ENCODE peak calls at places on chromosomes 4 and X, in four cellular contexts. One of them, this sample, is unnamed.

GRCh38 chr4:104491396-104491821 is 3.3 kb downstream of the CXXC4 start:
- DNase-seq in T47D: no peak
- DNase-seq in IMR-90: no peak
- DNase-seq in NCI-H2171: peak
- DNase-seq in this sample: no peak

GRCh38 chr4:110622841-110623709 is at the start of gene PITX2:
- DNase-seq in T47D: no peak
- DNase-seq in IMR-90: peak
- DNase-seq in NCI-H2171: peak
- DNase-seq in this sample: no peak

GRCh38 chr4:141609243-141609642 is 27.1 kb upstream of the IL15 start:
- DNase-seq in T47D: no peak
- DNase-seq in IMR-90: no peak
- DNase-seq in NCI-H2171: no peak
- DNase-seq in this sample: no peak

GRCh38 chr4:97627785-97628184 is 515.5 kb downstream of the STPG2 start:
- DNase-seq in T47D: no peak
- DNase-seq in IMR-90: no peak
- DNase-seq in NCI-H2171: no peak
- DNase-seq in this sample: no peak

GRCh38 chrX:155027509-155028066 is 944 bp downstream of the FUNDC2 start:
- DNase-seq in T47D: no peak
- DNase-seq in IMR-90: peak
- DNase-seq in NCI-H2171: no peak
- DNase-seq in this sample: peak

GRCh38 chr4:1895971-1896657 is 24.9 kb downstream of the NSD2 start:
- DNase-seq in T47D: no peak
- DNase-seq in IMR-90: no peak
- DNase-seq in NCI-H2171: no peak
- DNase-seq in this sample: no peak

GRCh38 chrX:16711219-16712115 is 1.0 kb downstream of the CTPS2 start:
- DNase-seq in T47D: no peak
- DNase-seq in IMR-90: no peak
- DNase-seq in NCI-H2171: no peak
- DNase-seq in this sample: no peak

GRCh38 chrX:87895421-87895820 is 377.8 kb downstream of the KLHL4 start:
- DNase-seq in T47D: no peak
- DNase-seq in IMR-90: no peak
- DNase-seq in NCI-H2171: no peak
- DNase-seq in this sample: no peak

GRCh38 chr4:141658316-141658715 is 21.9 kb downstream of the IL15 start:
- DNase-seq in T47D: no peak
- DNase-seq in IMR-90: no peak
- DNase-seq in NCI-H2171: no peak
- DNase-seq in this sample: no peak

GRCh38 chr4:99043346-99043745 is 45.2 kb downstream of the ADH5 start:
- DNase-seq in T47D: no peak
- DNase-seq in IMR-90: no peak
- DNase-seq in NCI-H2171: no peak
- DNase-seq in this sample: no peak

GRCh38 chrX:97332963-97333362 is 449.3 kb downstream of the RPA4 start:
- DNase-seq in T47D: no peak
- DNase-seq in IMR-90: peak
- DNase-seq in NCI-H2171: no peak
- DNase-seq in this sample: no peak

GRCh38 chr4:1400191-1400805 is 5.9 kb downstream of the NKX1-1 start:
- DNase-seq in T47D: no peak
- DNase-seq in IMR-90: no peak
- DNase-seq in NCI-H2171: no peak
- DNase-seq in this sample: no peak

GRCh38 chr4:139229534-139230039 is 50.4 kb downstream of the MGARP start:
- DNase-seq in T47D: peak
- DNase-seq in IMR-90: peak
- DNase-seq in NCI-H2171: no peak
- DNase-seq in this sample: peak

GRCh38 chrX:7286461-7286860 is 138.5 kb upstream of the PUDP start:
- DNase-seq in T47D: no peak
- DNase-seq in IMR-90: peak
- DNase-seq in NCI-H2171: no peak
- DNase-seq in this sample: no peak

GRCh38 chr4:107988763-107989035 is 990 bp upstream of the HADH start:
- DNase-seq in T47D: no peak
- DNase-seq in IMR-90: no peak
- DNase-seq in NCI-H2171: no peak
- DNase-seq in this sample: no peak

GRCh38 chrX:49838374-49838773 is 9.3 kb downstream of the PAGE4 start:
- DNase-seq in T47D: no peak
- DNase-seq in IMR-90: peak
- DNase-seq in NCI-H2171: no peak
- DNase-seq in this sample: peak

GRCh38 chrX:65630771-65631170 is 36.7 kb upstream of the MSN start:
- DNase-seq in T47D: no peak
- DNase-seq in IMR-90: no peak
- DNase-seq in NCI-H2171: no peak
- DNase-seq in this sample: no peak

GRCh38 chr4:94939791-94940530 is 182.2 kb downstream of the BMPR1B start:
- DNase-seq in T47D: no peak
- DNase-seq in IMR-90: peak
- DNase-seq in NCI-H2171: no peak
- DNase-seq in this sample: no peak

GRCh38 chrX:19130628-19131027 is 8.4 kb upstream of the ADGRG2 start:
- DNase-seq in T47D: no peak
- DNase-seq in IMR-90: no peak
- DNase-seq in NCI-H2171: no peak
- DNase-seq in this sample: no peak

GRCh38 chr4:158814636-158815035 is 45.8 kb downstream of the FNIP2 start:
- DNase-seq in T47D: no peak
- DNase-seq in IMR-90: peak
- DNase-seq in NCI-H2171: no peak
- DNase-seq in this sample: no peak

GRCh38 chr4:149896428-149896827 is 80.8 kb upstream of the IQCM start:
- DNase-seq in T47D: no peak
- DNase-seq in IMR-90: peak
- DNase-seq in NCI-H2171: no peak
- DNase-seq in this sample: peak

GRCh38 chrX:103637604-103638338 is 9.0 kb downstream of the TCEAL1 start:
- DNase-seq in T47D: no peak
- DNase-seq in IMR-90: peak
- DNase-seq in NCI-H2171: no peak
- DNase-seq in this sample: no peak

GRCh38 chr4:76198411-76199237 is 15.0 kb downstream of the SCARB2 start:
- DNase-seq in T47D: no peak
- DNase-seq in IMR-90: peak
- DNase-seq in NCI-H2171: peak
- DNase-seq in this sample: peak